ENCODE peak calls at places on chromosomes 11 and 22, in six cellular contexts. K is DND-41, V is H1, C is mammary epithelial cell, J is GM23248, T is neural progenitor cell. H is an unnamed sample.

GRCh38 chr11:134516529-134516928 is 104.5 kb upstream of the B3GAT1 start:
- DNase-seq in K (peak; percentile 85), V (no peak), C (no peak), J (no peak), T (peak; percentile 58), H (no peak)

GRCh38 chr11:120304526-120304925 is 20.6 kb upstream of the TLCD5 start:
- DNase-seq in K (no peak), V (no peak), C (peak; percentile 61), J (peak; percentile 49), T (no peak), H (no peak)

GRCh38 chr22:49046546-49047305 is 780.9 kb downstream of the BRD1 start:
- DNase-seq in K (peak; percentile 54), V (peak; percentile 89), C (no peak), J (no peak), T (peak; percentile 86), H (no peak)

GRCh38 chr11:74684661-74685060 is 46.6 kb downstream of the CHRDL2 start:
- DNase-seq in K (no peak), V (no peak), C (no peak), J (no peak), T (no peak), H (no peak)

GRCh38 chr22:20435436-20436308 is 2.0 kb downstream of the SCARF2 start:
- DNase-seq in K (no peak), V (no peak), C (no peak), J (no peak), T (no peak), H (no peak)

GRCh38 chr11:69950120-69950519 is 128.0 kb upstream of the ANO1 start:
- DNase-seq in K (peak; percentile 10), V (peak; percentile 95), C (peak; percentile 47), J (peak; percentile 16), T (peak; percentile 76), H (no peak)

GRCh38 chr11:115585361-115586024 is 81.3 kb upstream of the CADM1 start:
- DNase-seq in K (no peak), V (no peak), C (no peak), J (no peak), T (no peak), H (no peak)

GRCh38 chr11:33827206-33827605 is 52.9 kb upstream of the FBXO3 start:
- DNase-seq in K (no peak), V (no peak), C (no peak), J (no peak), T (no peak), H (no peak)

GRCh38 chr11:65291613-65292012 is 23.1 kb upstream of the CDC42EP2 start:
- DNase-seq in K (no peak), V (no peak), C (no peak), J (peak; percentile 77), T (no peak), H (no peak)

GRCh38 chr22:18081416-18081815 is 3.6 kb downstream of the PEX26 start:
- DNase-seq in K (no peak), V (no peak), C (no peak), J (no peak), T (no peak), H (no peak)

GRCh38 chr22:43867839-43868652 is 5.7 kb upstream of the SULT4A1 start:
- DNase-seq in K (peak; percentile 65), V (peak; percentile 93), C (peak; percentile 39), J (peak; percentile 71), T (peak; percentile 94), H (peak; percentile 35)

GRCh38 chr11:121800240-121800639 is 315.8 kb downstream of the BLID start:
- DNase-seq in K (no peak), V (no peak), C (no peak), J (no peak), T (no peak), H (no peak)

GRCh38 chr11:121800704-121801516 is 315.1 kb downstream of the BLID start:
- DNase-seq in K (no peak), V (peak; percentile 58), C (no peak), J (peak; percentile 24), T (peak; percentile 92), H (no peak)

GRCh38 chr11:121802542-121802941 is 313.5 kb downstream of the BLID start:
- DNase-seq in K (no peak), V (no peak), C (no peak), J (no peak), T (peak; percentile 43), H (no peak)

GRCh38 chr11:121797496-121797895 is 318.5 kb downstream of the BLID start:
- DNase-seq in K (no peak), V (no peak), C (no peak), J (no peak), T (no peak), H (no peak)

GRCh38 chr11:121801796-121802195 is 314.2 kb downstream of the BLID start:
- DNase-seq in K (no peak), V (no peak), C (no peak), J (no peak), T (no peak), H (no peak)
- H3K4me3 ChIP-seq in K (no peak overlapping the region), V (peak overlapping the region; percentile 47), C (no peak overlapping the region), J (no peak overlapping the region), T (no peak overlapping the region), H (no peak overlapping the region)

GRCh38 chr11:9642894-9643293 is 21.0 kb upstream of the SWAP70 start:
- DNase-seq in K (no peak), V (no peak), C (no peak), J (no peak), T (no peak), H (no peak)
- H3K9ac ChIP-seq in K (no peak overlapping the region), V (no peak overlapping the region), C (no peak overlapping the region), J (no peak overlapping the region), T (no peak overlapping the region), H (no peak overlapping the region)

GRCh38 chr11:31809857-31810778 is 1.0 kb downstream of the PAX6 start:
- DNase-seq in K (no peak), V (peak; percentile 78), C (peak; percentile 63), J (peak; percentile 72), T (peak; percentile 70), H (no peak)
- TF ChIP-seq EZH2 in K (no peak), V (peak; percentile 96), C (no peak), J (peak; percentile 96), T (peak; percentile 15), H (no peak)

GRCh38 chr11:86670179-86670578 is 2.2 kb downstream of the ME3 start:
- DNase-seq in K (no peak), V (no peak), C (peak; percentile 42), J (no peak), T (no peak), H (no peak)

GRCh38 chr11:86673055-86673843 is 833 bp upstream of the ME3 start:
- DNase-seq in K (no peak), V (no peak), C (no peak), J (no peak), T (no peak), H (no peak)

GRCh38 chr11:86671386-86672006 is 920 bp downstream of the ME3 start:
- DNase-seq in K (no peak), V (peak; percentile 66), C (no peak), J (peak; percentile 55), T (peak; percentile 47), H (no peak)

GRCh38 chr11:86673872-86674750 is 1.7 kb upstream of the ME3 start:
- DNase-seq in K (no peak), V (no peak), C (no peak), J (no peak), T (no peak), H (no peak)

DNA sequence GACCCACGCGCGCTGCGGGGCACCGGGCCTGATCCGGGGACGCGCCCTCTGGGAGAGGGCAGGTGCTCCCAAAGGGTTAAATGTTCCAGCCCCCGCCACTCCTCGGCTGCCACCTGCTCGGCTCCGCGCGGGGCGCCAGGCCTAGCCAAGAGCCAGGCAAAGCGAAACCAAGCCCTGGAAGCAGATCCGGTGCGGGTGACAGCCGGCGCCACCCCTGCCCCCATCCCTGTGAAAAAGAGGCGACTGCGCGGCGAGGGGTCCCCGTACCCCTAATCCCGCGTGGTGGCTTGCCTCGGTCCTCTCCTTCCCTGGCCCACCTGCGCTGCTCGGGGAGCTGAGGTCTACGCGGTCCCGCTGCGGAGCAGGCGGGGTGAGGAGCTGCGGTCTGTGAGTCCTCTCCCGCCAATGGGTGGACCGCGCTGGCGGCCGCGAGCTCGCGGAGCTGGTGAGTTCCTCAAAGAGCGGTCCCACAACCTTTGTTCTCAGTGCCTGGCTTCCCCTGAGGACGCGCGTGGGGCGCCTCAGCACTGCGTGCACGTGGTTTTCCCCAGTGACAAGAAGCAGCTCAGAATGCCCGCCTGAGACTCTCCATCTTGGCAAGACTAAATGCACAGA is at the start of gene ME3:
- DNase-seq in K (peak; percentile 57), V (peak; percentile 76), C (no peak), J (peak; percentile 74), T (peak; percentile 65), H (no peak)
- H3K4me3 ChIP-seq in K (peak within 1 kb of the TSS; percentile 54), V (peak within 1 kb of the TSS; percentile 73), C (peak within 1 kb of the TSS; percentile 56), J (peak within 1 kb of the TSS; percentile 78), T (peak within 1 kb of the TSS; percentile 40), H (no peak within 1 kb of the TSS)

GRCh38 chr22:42797021-42797420 is 60.1 kb downstream of the ARFGAP3 start:
- DNase-seq in K (no peak), V (no peak), C (no peak), J (no peak), T (no peak), H (no peak)

GRCh38 chr22:42799462-42800405 is 57.3 kb downstream of the ARFGAP3 start:
- DNase-seq in K (no peak), V (no peak), C (peak; percentile 5), J (peak; percentile 33), T (no peak), H (no peak)

GRCh38 chr22:42800731-42801536 is 56.1 kb downstream of the ARFGAP3 start:
- DNase-seq in K (no peak), V (no peak), C (no peak), J (no peak), T (no peak), H (no peak)

GRCh38 chr22:42801537-42802165 is 55.4 kb downstream of the ARFGAP3 start:
- DNase-seq in K (no peak), V (no peak), C (no peak), J (no peak), T (no peak), H (no peak)

GRCh38 chr22:42799061-42799460 is 58.0 kb downstream of the ARFGAP3 start:
- DNase-seq in K (no peak), V (no peak), C (no peak), J (no peak), T (no peak), H (no peak)
- H3K9ac ChIP-seq in K (no peak overlapping the region), V (no peak overlapping the region), C (no peak overlapping the region), J (no peak overlapping the region), T (no peak overlapping the region), H (no peak overlapping the region)

DNA sequence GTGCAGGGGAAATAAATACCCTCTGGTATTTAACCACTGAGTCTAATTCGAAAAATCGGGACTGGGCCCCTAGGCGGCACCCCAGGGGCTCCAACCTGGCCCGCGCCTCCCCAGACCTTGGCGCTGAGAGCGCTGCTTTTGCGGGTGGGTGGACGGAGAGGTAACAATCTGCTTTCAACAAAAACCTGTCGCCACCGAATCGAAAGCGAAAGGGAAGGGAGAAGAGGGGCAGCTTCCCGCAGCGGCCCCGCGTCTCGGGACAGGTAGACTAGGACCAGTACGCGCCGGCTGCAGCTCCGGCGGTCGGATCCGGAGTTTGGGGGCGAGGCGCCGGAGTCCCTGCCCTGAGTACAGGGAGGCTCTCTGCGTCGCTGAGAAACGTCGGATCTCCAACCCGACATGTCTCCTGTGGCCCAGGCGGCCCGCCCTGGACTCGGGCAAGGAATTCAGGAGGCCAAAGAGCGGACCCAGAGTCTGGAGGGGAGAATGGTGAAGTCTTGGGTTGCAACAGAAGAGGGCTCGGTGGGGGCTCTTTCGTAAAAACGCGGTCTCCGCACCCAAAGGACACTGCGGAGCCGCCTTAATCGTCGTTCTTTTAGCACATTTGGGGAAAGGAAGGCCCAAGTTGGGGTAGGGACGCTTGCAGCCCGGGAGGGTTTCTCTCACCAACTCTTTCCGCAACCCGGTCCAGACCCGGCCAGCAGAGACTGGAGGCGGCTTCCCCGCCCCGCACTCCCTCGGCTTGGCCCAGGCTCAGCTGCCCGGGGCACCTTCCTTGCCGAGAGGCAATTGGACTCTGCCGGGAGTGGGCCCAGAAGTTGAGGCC is 4.1 kb downstream of the ALX4 start:
- DNase-seq in K (no peak), V (peak; percentile 77), C (no peak), J (no peak), T (peak; percentile 72), H (no peak)
- TF ChIP-seq EZH2 in K (no peak), V (peak; percentile 98), C (peak; percentile 47), J (peak; percentile 51), T (peak; percentile 70), H (no peak)

H was measured in SK-N-MC.